ENCODE peak calls at places on chromosome 21, in six cellular contexts. M is left ventricle myocardium inferior, A is psoas muscle, N is HFF-Myc, E is pancreas, F is tibial artery. L is an unnamed sample.

GRCh38 chr21:44896561-44897286 is 23.2 kb upstream of the PTTG1IP start:
- DNase-seq in M (peak; percentile 13), A (peak; percentile 11), N (no peak), E (peak; percentile 45), F (no peak), L (no peak)

GRCh38 chr21:23853796-23854379 is 1753.4 kb downstream of the MRPL39 start:
- DNase-seq in M (no peak), A (no peak), N (no peak), E (no peak), F (no peak), L (no peak)

GRCh38 chr21:44932366-44933181 is 7.3 kb upstream of the SLX9 start:
- DNase-seq in M (peak; percentile 58), A (peak; percentile 49), N (no peak), E (peak; percentile 63), F (no peak), L (no peak)

GRCh38 chr21:22758478-22758877 is 1760.3 kb downstream of the NCAM2 start:
- DNase-seq in M (no peak), A (no peak), N (no peak), E (no peak), F (no peak), L (no peak)

GRCh38 chr21:27225142-27225541 is 258.3 kb upstream of the ADAMTS5 start:
- DNase-seq in M (no peak), A (no peak), N (no peak), E (no peak), F (no peak), L (no peak)

GRCh38 chr21:31370281-31370892 is 26.3 kb upstream of the TIAM1 start:
- DNase-seq in M (no peak), A (no peak), N (no peak), E (no peak), F (no peak), L (no peak)

GRCh38 chr21:36749935-36750578 is 51.1 kb downstream of the SIM2 start:
- DNase-seq in M (no peak), A (no peak), N (no peak), E (no peak), F (no peak), L (no peak)

GRCh38 chr21:29335720-29336119 is 37.0 kb downstream of the BACH1 start:
- DNase-seq in M (no peak), A (no peak), N (no peak), E (no peak), F (no peak), L (no peak)

GRCh38 chr21:15004721-15005370 is 60.0 kb downstream of the NRIP1 start:
- DNase-seq in M (no peak), A (no peak), N (no peak), E (no peak), F (no peak), L (no peak)

GRCh38 chr21:44648557-44649311 is 2.5 kb downstream of the KRTAP10-11 start:
- DNase-seq in M (no peak), A (no peak), N (no peak), E (no peak), F (no peak), L (no peak)

GRCh38 chr21:28671549-28672195 is 321.0 kb downstream of the LTN1 start:
- DNase-seq in M (no peak), A (no peak), N (no peak), E (no peak), F (no peak), L (no peak)

GRCh38 chr21:14712121-14712520 is 166.0 kb upstream of the SAMSN1 start:
- DNase-seq in M (no peak), A (no peak), N (no peak), E (no peak), F (no peak), L (no peak)

GRCh38 chr21:31529406-31529805 is 130.1 kb upstream of the SOD1 start:
- DNase-seq in M (no peak), A (no peak), N (no peak), E (no peak), F (no peak), L (no peak)

GRCh38 chr21:30482130-30482529 is 2.0 kb upstream of the KRTAP19-1 start:
- DNase-seq in M (no peak), A (no peak), N (no peak), E (no peak), F (no peak), L (no peak)

GRCh38 chr21:28605138-28605537 is 387.5 kb downstream of the LTN1 start:
- DNase-seq in M (no peak), A (no peak), N (no peak), E (no peak), F (no peak), L (no peak)

GRCh38 chr21:24118738-24119470 is 1488.4 kb downstream of the MRPL39 start:
- DNase-seq in M (no peak), A (no peak), N (no peak), E (no peak), F (no peak), L (no peak)

GRCh38 chr21:43283136-43283924 is 114.5 kb downstream of the CRYAA start:
- DNase-seq in M (peak; percentile 6), A (peak; percentile 6), N (no peak), E (no peak), F (no peak), L (no peak)

GRCh38 chr21:17371470-17371869 is 141.4 kb upstream of the CXADR start:
- DNase-seq in M (no peak), A (no peak), N (peak; percentile 42), E (no peak), F (no peak), L (no peak)

GRCh38 chr21:40699366-40699765 is 147.6 kb downstream of the DSCAM start:
- DNase-seq in M (no peak), A (no peak), N (no peak), E (no peak), F (no peak), L (no peak)

GRCh38 chr21:32641715-32642698 is 29.8 kb upstream of the CFAP298 start:
- DNase-seq in M (no peak), A (no peak), N (no peak), E (no peak), F (no peak), L (no peak)

DNA sequence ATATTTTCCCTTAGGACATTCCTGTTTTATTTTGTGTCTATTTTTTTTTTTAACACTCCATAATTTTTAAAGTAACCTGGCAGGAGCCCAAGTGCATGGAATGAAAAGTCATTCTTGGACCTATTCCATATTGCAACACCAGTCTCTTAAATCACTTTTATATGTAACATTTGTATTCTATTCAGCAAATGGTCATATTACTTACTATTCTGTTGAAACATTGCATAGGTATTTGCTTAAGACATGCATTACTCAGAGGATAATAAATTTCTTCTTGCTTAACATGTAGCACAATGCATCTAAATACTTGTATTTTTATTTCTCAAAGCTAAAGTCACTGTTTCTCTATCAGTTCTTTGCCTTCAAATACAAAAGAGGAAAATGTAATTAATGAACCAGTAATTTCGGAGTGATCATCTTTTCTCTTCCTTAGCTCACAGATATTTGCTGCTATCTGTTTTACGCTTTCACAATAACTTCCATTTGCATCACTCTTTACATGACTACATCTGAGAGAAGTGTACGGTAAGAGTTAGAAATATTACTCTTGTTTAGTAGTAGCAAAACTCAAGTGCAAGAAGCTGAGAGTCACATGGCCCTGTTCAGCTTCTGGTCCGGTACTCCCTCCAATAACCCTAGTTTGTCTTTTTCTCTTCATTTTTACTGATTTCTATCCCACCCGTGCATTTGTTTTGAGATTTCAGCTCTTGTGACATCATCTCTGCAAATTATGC is 394.8 kb downstream of the USP25 start:
- DNase-seq in M (no peak), A (no peak), N (peak; percentile 59), E (no peak), F (no peak), L (peak; percentile 47)
- H3K4me3 ChIP-seq in M (peak overlapping the region; percentile 22), A (no peak overlapping the region), N (peak overlapping the region; percentile 28), E (no peak overlapping the region), F (no peak overlapping the region), L (no peak overlapping the region)

GRCh38 chr21:46081862-46082637 is 15.9 kb upstream of the COL6A2 start:
- DNase-seq in M (no peak), A (no peak), N (no peak), E (no peak), F (no peak), L (no peak)

GRCh38 chr21:46081022-46081861 is 16.7 kb upstream of the COL6A2 start:
- DNase-seq in M (no peak), A (no peak), N (no peak), E (no peak), F (no peak), L (peak; percentile 38)

GRCh38 chr21:46083271-46084040 is 14.5 kb upstream of the COL6A2 start:
- DNase-seq in M (no peak), A (peak; percentile 16), N (no peak), E (no peak), F (no peak), L (no peak)

GRCh38 chr21:46084041-46084561 is 13.8 kb upstream of the COL6A2 start:
- DNase-seq in M (no peak), A (no peak), N (no peak), E (no peak), F (no peak), L (no peak)

GRCh38 chr21:46082638-46083270 is 15.2 kb upstream of the COL6A2 start:
- DNase-seq in M (no peak), A (no peak), N (no peak), E (no peak), F (no peak), L (no peak)
- H3K4me3 ChIP-seq in M (no peak overlapping the region), A (no peak overlapping the region), N (no peak overlapping the region), E (no peak overlapping the region), F (no peak overlapping the region), L (no peak overlapping the region)

DNA sequence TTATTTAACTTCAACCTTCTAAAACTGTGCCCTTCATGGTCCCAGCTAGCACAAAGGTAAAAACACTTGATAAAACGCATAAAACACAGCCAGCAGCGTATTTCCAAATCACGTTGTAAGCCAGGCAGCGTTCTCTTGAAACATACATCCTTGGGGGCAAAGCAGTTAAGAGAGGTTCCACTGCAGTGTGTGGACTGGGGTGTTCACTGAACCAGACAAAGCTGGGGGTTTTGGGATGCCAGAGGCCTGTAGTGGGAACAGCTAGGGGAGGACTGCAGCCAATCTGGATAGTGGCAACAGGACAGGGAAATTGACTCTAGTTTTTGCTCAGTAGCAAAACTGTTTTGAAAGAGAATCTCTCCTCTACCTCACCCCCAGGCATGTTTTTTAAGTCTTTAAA is 21.5 kb upstream of the ATP5PO start:
- DNase-seq in M (no peak), A (no peak), N (no peak), E (no peak), F (no peak), L (no peak)
- H3K4me3 ChIP-seq in M (no peak overlapping the region), A (no peak overlapping the region), N (no peak overlapping the region), E (no peak overlapping the region), F (no peak overlapping the region), L (no peak overlapping the region)

GRCh38 chr21:38268859-38269566 is 12.2 kb downstream of the KCNJ15 start:
- DNase-seq in M (no peak), A (no peak), N (no peak), E (no peak), F (no peak), L (no peak)
- H3K4me3 ChIP-seq in M (no peak overlapping the region), A (no peak overlapping the region), N (no peak overlapping the region), E (no peak overlapping the region), F (no peak overlapping the region), L (no peak overlapping the region)

DNA sequence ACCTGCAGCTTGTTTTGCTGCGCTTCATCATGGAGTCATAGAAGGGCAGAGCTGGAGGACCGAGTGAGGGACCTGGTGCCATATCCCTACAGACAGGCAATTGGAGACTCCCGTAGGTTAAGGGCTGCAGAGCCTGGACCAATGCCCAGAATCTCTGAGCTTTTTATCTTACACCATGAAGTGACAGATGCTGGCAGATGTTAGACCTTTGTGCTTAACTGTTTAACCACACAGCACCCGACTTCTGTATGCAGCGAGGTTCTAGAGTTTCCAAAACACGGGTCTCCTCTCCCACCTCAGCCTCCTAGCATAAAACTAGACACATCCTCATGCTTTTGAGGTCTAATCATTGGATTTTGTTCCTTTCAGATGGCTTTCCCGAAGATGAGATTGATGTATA is 47.5 kb downstream of the B3GALT5 start:
- DNase-seq in M (peak; percentile 35), A (no peak), N (peak; percentile 45), E (no peak), F (no peak), L (peak; percentile 44)
- H3K4me3 ChIP-seq in M (peak overlapping the region; percentile 46), A (no peak overlapping the region), N (no peak overlapping the region), E (no peak overlapping the region), F (no peak overlapping the region), L (no peak overlapping the region)